ENCODE peak calls at places on chromosomes 12 and 14, in five cellular contexts. V is A549, B is sigmoid colon, D is K562, J is SK-N-SH. S is an unnamed sample.

GRCh38 chr14:66624319-66624937 is 116.5 kb downstream of the GPHN start:
- DNase-seq in V (peak), B (peak), D (peak), J (peak), S (peak)

GRCh38 chr12:3962661-3963483 is 89.7 kb upstream of the PARP11 start:
- DNase-seq in V (no peak), B (no peak), D (peak), J (no peak), S (no peak)

GRCh38 chr14:103314496-103315277 is 19.4 kb upstream of the EIF5 start:
- DNase-seq in V (no peak), B (no peak), D (peak), J (no peak), S (no peak)

GRCh38 chr12:7583471-7583870 is 79.9 kb upstream of the CD163 start:
- DNase-seq in V (no peak), B (no peak), D (no peak), J (no peak), S (no peak)

GRCh38 chr14:88554458-88555286 is at the start of gene PTPN21:
- DNase-seq in V (peak), B (peak), D (peak), J (peak), S (peak)

GRCh38 chr14:104420990-104421389 is 158.6 kb upstream of the C14orf180 start:
- DNase-seq in V (no peak), B (peak), D (no peak), J (no peak), S (no peak)

GRCh38 chr12:132014915-132015280 is 65.2 kb downstream of the EP400 start:
- DNase-seq in V (no peak), B (no peak), D (no peak), J (no peak), S (no peak)

GRCh38 chr14:33357225-33358010 is 418.7 kb downstream of the NPAS3 start:
- DNase-seq in V (no peak), B (no peak), D (no peak), J (no peak), S (no peak)

GRCh38 chr14:27605298-27605697 is 1007.5 kb upstream of the NOVA1 start:
- DNase-seq in V (no peak), B (no peak), D (no peak), J (no peak), S (no peak)

GRCh38 chr14:67395876-67396189 is 16.1 kb downstream of the PLEK2 start:
- DNase-seq in V (no peak), B (no peak), D (no peak), J (no peak), S (no peak)

GRCh38 chr12:42631507-42631906 is 42.0 kb upstream of the PRICKLE1 start:
- DNase-seq in V (no peak), B (no peak), D (no peak), J (no peak), S (no peak)

GRCh38 chr12:97182719-97183118 is 275.7 kb downstream of the NEDD1 start:
- DNase-seq in V (no peak), B (no peak), D (no peak), J (no peak), S (no peak)

GRCh38 chr14:94673781-94674231 is 61.6 kb downstream of the SERPINA3 start:
- DNase-seq in V (no peak), B (peak), D (no peak), J (no peak), S (no peak)

GRCh38 chr12:53591301-53592206 is 34.6 kb downstream of the ATF7 start:
- DNase-seq in V (no peak), B (no peak), D (no peak), J (no peak), S (no peak)

GRCh38 chr14:39467889-39468524 is 35.8 kb upstream of the FBXO33 start:
- DNase-seq in V (no peak), B (no peak), D (no peak), J (no peak), S (no peak)

GRCh38 chr12:124764451-124764850 is 99.2 kb downstream of the SCARB1 start:
- DNase-seq in V (no peak), B (no peak), D (peak), J (no peak), S (peak)

GRCh38 chr12:128322341-128322740 is 55.4 kb downstream of the TMEM132C start:
- DNase-seq in V (no peak), B (no peak), D (no peak), J (no peak), S (no peak)
- TF ChIP-seq EP300 in V (no peak), B (no peak), D (no peak), J (no peak), S (no peak)

DNA sequence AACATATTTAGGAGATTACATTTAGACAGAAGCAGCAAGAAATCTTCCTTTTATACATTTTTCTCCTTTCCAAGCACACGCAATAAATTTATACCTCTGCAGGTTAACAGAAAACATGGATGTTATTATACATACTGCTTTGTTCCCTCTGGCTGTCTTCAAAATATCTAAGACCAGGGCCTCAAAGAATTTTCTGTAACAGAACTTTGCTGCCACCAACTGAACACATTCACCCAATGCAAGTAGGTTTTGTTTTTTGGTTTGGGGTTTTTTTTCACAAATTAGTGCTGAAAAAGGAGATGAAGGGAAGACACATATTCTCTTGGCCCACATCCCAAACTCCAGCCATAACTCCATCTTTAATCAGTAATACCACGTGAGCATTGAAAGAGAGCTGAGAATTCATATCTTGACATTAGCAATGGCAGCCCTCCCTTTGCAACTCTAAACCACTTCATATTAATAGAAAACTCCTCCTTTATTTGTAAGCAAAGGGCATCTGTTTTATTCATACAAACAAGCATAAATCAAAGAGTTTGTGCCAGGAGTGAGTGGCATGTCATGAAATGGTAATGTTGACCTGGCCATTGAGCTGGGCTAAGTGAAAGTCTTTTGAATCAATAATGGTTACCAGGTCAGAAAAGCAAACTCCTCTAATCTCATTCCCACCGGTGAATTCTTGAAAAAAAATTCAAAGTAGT is 150.8 kb upstream of the FSCB start:
- DNase-seq in V (no peak), B (no peak), D (no peak), J (no peak), S (no peak)
- TF ChIP-seq EP300 in V (no peak), B (no peak), D (no peak), J (no peak), S (no peak)

GRCh38 chr12:57835366-57836288 is 10.9 kb downstream of the CTDSP2 start:
- DNase-seq in V (no peak), B (no peak), D (no peak), J (no peak), S (no peak)

GRCh38 chr12:57838594-57839302 is 7.8 kb downstream of the CTDSP2 start:
- DNase-seq in V (no peak), B (no peak), D (no peak), J (no peak), S (no peak)

GRCh38 chr12:57834086-57834876 is 12.2 kb downstream of the CTDSP2 start:
- DNase-seq in V (no peak), B (no peak), D (no peak), J (no peak), S (no peak)

GRCh38 chr12:57837779-57838562 is 8.6 kb downstream of the CTDSP2 start:
- DNase-seq in V (no peak), B (no peak), D (no peak), J (no peak), S (no peak)

GRCh38 chr12:57836442-57837375 is 9.8 kb downstream of the CTDSP2 start:
- DNase-seq in V (no peak), B (peak), D (peak), J (no peak), S (peak)
- TF ChIP-seq EP300 in V (no peak), B (no peak), D (peak), J (peak), S (no peak)

DNA sequence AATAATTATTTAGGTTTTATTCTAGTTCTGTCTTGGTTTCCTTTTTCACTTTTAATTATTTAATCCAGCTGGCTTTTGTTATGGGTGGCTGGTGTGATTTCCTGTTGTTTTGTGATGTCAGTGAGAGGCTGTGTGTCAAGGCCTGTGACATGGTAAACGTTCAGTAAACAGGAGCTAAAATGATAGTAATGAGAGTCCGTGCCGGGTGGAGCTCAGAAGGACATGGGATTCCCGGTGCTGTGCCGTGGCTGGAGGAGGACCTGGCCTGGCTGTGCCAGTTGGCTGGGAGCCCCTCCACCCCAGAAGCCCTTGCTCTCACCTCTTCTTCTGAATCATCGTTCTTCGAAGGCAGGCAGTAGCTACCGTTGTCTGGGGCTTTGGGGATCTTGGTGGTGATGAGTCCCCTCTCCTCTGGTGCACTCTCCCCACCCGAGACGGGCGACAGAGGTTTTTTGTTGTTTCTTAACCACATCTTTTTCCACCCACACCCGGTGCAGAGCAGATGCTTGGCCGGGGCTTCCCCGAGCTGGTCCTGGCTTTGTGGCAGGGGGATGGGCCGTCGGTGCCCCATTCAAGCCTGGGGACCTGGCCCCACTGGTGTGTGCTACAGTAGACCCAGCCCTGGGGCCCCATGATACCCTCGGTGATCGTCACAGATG is 29.1 kb downstream of the SH2B3 start:
- DNase-seq in V (no peak), B (peak), D (no peak), J (no peak), S (peak)
- TF ChIP-seq EP300 in V (no peak), B (no peak), D (no peak), J (no peak), S (no peak)

GRCh38 chr14:100915582-100915981 is 12.1 kb upstream of the RTL1 start:
- DNase-seq in V (no peak), B (no peak), D (no peak), J (no peak), S (no peak)
- TF ChIP-seq EP300 in V (no peak), B (no peak), D (no peak), J (no peak), S (no peak)

GRCh38 chr14:28608438-28608837 is 158.1 kb upstream of the FOXG1 start:
- DNase-seq in V (no peak), B (no peak), D (no peak), J (no peak), S (no peak)
- TF ChIP-seq EP300 in V (no peak), B (no peak), D (no peak), J (no peak), S (no peak)